ENCODE peak calls at places on chromosome 10, in seven cellular contexts. One of them, this sample, is unnamed.

GRCh38 chr10:8183241-8183704 is 128.8 kb downstream of the GATA3 start:
- DNase-seq in H9: no peak
- DNase-seq in AG10803: no peak
- DNase-seq in activated CD4-positive, alpha-beta T cell treated with anti-CD3 and anti-CD28 coated beads, Interleukin-2, amount 50 U/mL, for 48 hours: no peak
- DNase-seq in activated T-cell treated with anti-CD3 and anti-CD28 coated beads, Interleukin-2, amount 50 U/mL, for 24 hours: no peak
- DNase-seq in fibroblast of pulmonary artery: peak; percentile 86
- DNase-seq in T-helper 9 cell: peak; percentile 28
- DNase-seq in this sample: no peak

GRCh38 chr10:90604636-90605035 is 253.2 kb downstream of the HTR7 start:
- DNase-seq in activated CD4-positive, alpha-beta T cell treated with anti-CD3 and anti-CD28 coated beads, Interleukin-2, amount 50 U/mL, for 48 hours: no peak
- DNase-seq in T-helper 9 cell: no peak
- DNase-seq in fibroblast of pulmonary artery: no peak
- DNase-seq in activated T-cell treated with anti-CD3 and anti-CD28 coated beads, Interleukin-2, amount 50 U/mL, for 24 hours: no peak
- DNase-seq in H9: no peak
- DNase-seq in AG10803: no peak
- DNase-seq in this sample: peak; percentile 46

GRCh38 chr10:127649642-127650041 is 87.3 kb upstream of the FOXI2 start:
- DNase-seq in activated CD4-positive, alpha-beta T cell treated with anti-CD3 and anti-CD28 coated beads, Interleukin-2, amount 50 U/mL, for 48 hours: no peak
- DNase-seq in activated T-cell treated with anti-CD3 and anti-CD28 coated beads, Interleukin-2, amount 50 U/mL, for 24 hours: no peak
- DNase-seq in T-helper 9 cell: no peak
- DNase-seq in H9: peak; percentile 77
- DNase-seq in fibroblast of pulmonary artery: no peak
- DNase-seq in AG10803: no peak
- DNase-seq in this sample: peak; percentile 29

GRCh38 chr10:114772496-114773196 is 48.9 kb upstream of the FHIP2A start:
- DNase-seq in activated T-cell treated with anti-CD3 and anti-CD28 coated beads, Interleukin-2, amount 50 U/mL, for 24 hours: no peak
- DNase-seq in H9: no peak
- DNase-seq in activated CD4-positive, alpha-beta T cell treated with anti-CD3 and anti-CD28 coated beads, Interleukin-2, amount 50 U/mL, for 48 hours: no peak
- DNase-seq in fibroblast of pulmonary artery: no peak
- DNase-seq in AG10803: no peak
- DNase-seq in T-helper 9 cell: no peak
- DNase-seq in this sample: no peak

GRCh38 chr10:118698421-118698820 is 56.3 kb downstream of the CACUL1 start:
- DNase-seq in AG10803: no peak
- DNase-seq in fibroblast of pulmonary artery: peak; percentile 72
- DNase-seq in activated CD4-positive, alpha-beta T cell treated with anti-CD3 and anti-CD28 coated beads, Interleukin-2, amount 50 U/mL, for 48 hours: peak; percentile 73
- DNase-seq in activated T-cell treated with anti-CD3 and anti-CD28 coated beads, Interleukin-2, amount 50 U/mL, for 24 hours: peak; percentile 78
- DNase-seq in H9: no peak
- DNase-seq in T-helper 9 cell: peak; percentile 58
- DNase-seq in this sample: peak; percentile 77

GRCh38 chr10:93746844-93747284 is 10.9 kb upstream of the LGI1 start:
- DNase-seq in H9: peak; percentile 86
- DNase-seq in T-helper 9 cell: no peak
- DNase-seq in AG10803: peak; percentile 95
- DNase-seq in fibroblast of pulmonary artery: peak; percentile 85
- DNase-seq in activated T-cell treated with anti-CD3 and anti-CD28 coated beads, Interleukin-2, amount 50 U/mL, for 24 hours: no peak
- DNase-seq in activated CD4-positive, alpha-beta T cell treated with anti-CD3 and anti-CD28 coated beads, Interleukin-2, amount 50 U/mL, for 48 hours: no peak
- DNase-seq in this sample: peak; percentile 28

GRCh38 chr10:34768261-34768971 is 46.7 kb downstream of the PARD3 start:
- DNase-seq in T-helper 9 cell: no peak
- DNase-seq in activated T-cell treated with anti-CD3 and anti-CD28 coated beads, Interleukin-2, amount 50 U/mL, for 24 hours: no peak
- DNase-seq in fibroblast of pulmonary artery: peak; percentile 63
- DNase-seq in H9: no peak
- DNase-seq in activated CD4-positive, alpha-beta T cell treated with anti-CD3 and anti-CD28 coated beads, Interleukin-2, amount 50 U/mL, for 48 hours: no peak
- DNase-seq in AG10803: peak; percentile 77
- DNase-seq in this sample: no peak

GRCh38 chr10:89342219-89342966 is 14.6 kb downstream of the IFIT3 start:
- DNase-seq in fibroblast of pulmonary artery: peak; percentile 95
- DNase-seq in activated T-cell treated with anti-CD3 and anti-CD28 coated beads, Interleukin-2, amount 50 U/mL, for 24 hours: no peak
- DNase-seq in T-helper 9 cell: no peak
- DNase-seq in H9: no peak
- DNase-seq in AG10803: peak; percentile 78
- DNase-seq in activated CD4-positive, alpha-beta T cell treated with anti-CD3 and anti-CD28 coated beads, Interleukin-2, amount 50 U/mL, for 48 hours: no peak
- DNase-seq in this sample: peak; percentile 36

GRCh38 chr10:124030061-124030460 is 63.3 kb downstream of the CHST15 start:
- DNase-seq in fibroblast of pulmonary artery: no peak
- DNase-seq in H9: no peak
- DNase-seq in activated CD4-positive, alpha-beta T cell treated with anti-CD3 and anti-CD28 coated beads, Interleukin-2, amount 50 U/mL, for 48 hours: no peak
- DNase-seq in activated T-cell treated with anti-CD3 and anti-CD28 coated beads, Interleukin-2, amount 50 U/mL, for 24 hours: no peak
- DNase-seq in AG10803: no peak
- DNase-seq in T-helper 9 cell: no peak
- DNase-seq in this sample: no peak

GRCh38 chr10:70914316-70914864 is 26.0 kb upstream of the PCBD1 start:
- DNase-seq in activated T-cell treated with anti-CD3 and anti-CD28 coated beads, Interleukin-2, amount 50 U/mL, for 24 hours: no peak
- DNase-seq in T-helper 9 cell: no peak
- DNase-seq in activated CD4-positive, alpha-beta T cell treated with anti-CD3 and anti-CD28 coated beads, Interleukin-2, amount 50 U/mL, for 48 hours: no peak
- DNase-seq in H9: no peak
- DNase-seq in fibroblast of pulmonary artery: no peak
- DNase-seq in AG10803: no peak
- DNase-seq in this sample: no peak

GRCh38 chr10:74936577-74937445 is 110.4 kb downstream of the KAT6B start:
- DNase-seq in AG10803: peak; percentile 62
- DNase-seq in H9: no peak
- DNase-seq in T-helper 9 cell: no peak
- DNase-seq in activated CD4-positive, alpha-beta T cell treated with anti-CD3 and anti-CD28 coated beads, Interleukin-2, amount 50 U/mL, for 48 hours: no peak
- DNase-seq in fibroblast of pulmonary artery: peak; percentile 73
- DNase-seq in activated T-cell treated with anti-CD3 and anti-CD28 coated beads, Interleukin-2, amount 50 U/mL, for 24 hours: no peak
- DNase-seq in this sample: no peak

GRCh38 chr10:21495686-21496284 is 29.7 kb downstream of the SKIDA1 start:
- DNase-seq in activated T-cell treated with anti-CD3 and anti-CD28 coated beads, Interleukin-2, amount 50 U/mL, for 24 hours: peak; percentile 95
- DNase-seq in AG10803: peak; percentile 74
- DNase-seq in T-helper 9 cell: peak; percentile 84
- DNase-seq in fibroblast of pulmonary artery: peak; percentile 92
- DNase-seq in activated CD4-positive, alpha-beta T cell treated with anti-CD3 and anti-CD28 coated beads, Interleukin-2, amount 50 U/mL, for 48 hours: peak; percentile 86
- DNase-seq in H9: peak; percentile 92
- DNase-seq in this sample: peak; percentile 85

GRCh38 chr10:3293536-3294431 is 121.2 kb upstream of the PITRM1 start:
- DNase-seq in AG10803: peak; percentile 80
- DNase-seq in activated CD4-positive, alpha-beta T cell treated with anti-CD3 and anti-CD28 coated beads, Interleukin-2, amount 50 U/mL, for 48 hours: no peak
- DNase-seq in activated T-cell treated with anti-CD3 and anti-CD28 coated beads, Interleukin-2, amount 50 U/mL, for 24 hours: no peak
- DNase-seq in fibroblast of pulmonary artery: peak; percentile 8
- DNase-seq in H9: no peak
- DNase-seq in T-helper 9 cell: no peak
- DNase-seq in this sample: no peak

GRCh38 chr10:80473692-80474596 is 19.8 kb downstream of the TSPAN14 start:
- DNase-seq in activated CD4-positive, alpha-beta T cell treated with anti-CD3 and anti-CD28 coated beads, Interleukin-2, amount 50 U/mL, for 48 hours: no peak
- DNase-seq in H9: no peak
- DNase-seq in activated T-cell treated with anti-CD3 and anti-CD28 coated beads, Interleukin-2, amount 50 U/mL, for 24 hours: peak; percentile 38
- DNase-seq in AG10803: no peak
- DNase-seq in T-helper 9 cell: no peak
- DNase-seq in fibroblast of pulmonary artery: no peak
- DNase-seq in this sample: peak; percentile 70

GRCh38 chr10:109393425-109393824 is 529.9 kb downstream of the XPNPEP1 start:
- DNase-seq in fibroblast of pulmonary artery: no peak
- DNase-seq in activated CD4-positive, alpha-beta T cell treated with anti-CD3 and anti-CD28 coated beads, Interleukin-2, amount 50 U/mL, for 48 hours: no peak
- DNase-seq in T-helper 9 cell: no peak
- DNase-seq in activated T-cell treated with anti-CD3 and anti-CD28 coated beads, Interleukin-2, amount 50 U/mL, for 24 hours: no peak
- DNase-seq in AG10803: no peak
- DNase-seq in H9: peak; percentile 57
- DNase-seq in this sample: no peak

GRCh38 chr10:112446055-112446854 is 459 bp downstream of the ZDHHC6 start:
- DNase-seq in fibroblast of pulmonary artery: peak; percentile 15
- DNase-seq in AG10803: peak; percentile 5
- DNase-seq in H9: no peak
- DNase-seq in T-helper 9 cell: no peak
- DNase-seq in activated T-cell treated with anti-CD3 and anti-CD28 coated beads, Interleukin-2, amount 50 U/mL, for 24 hours: no peak
- DNase-seq in activated CD4-positive, alpha-beta T cell treated with anti-CD3 and anti-CD28 coated beads, Interleukin-2, amount 50 U/mL, for 48 hours: peak; percentile 18
- DNase-seq in this sample: peak; percentile 41

GRCh38 chr10:103852856-103853255 is 2.5 kb downstream of the SH3PXD2A start:
- DNase-seq in T-helper 9 cell: no peak
- DNase-seq in H9: no peak
- DNase-seq in fibroblast of pulmonary artery: peak; percentile 59
- DNase-seq in activated T-cell treated with anti-CD3 and anti-CD28 coated beads, Interleukin-2, amount 50 U/mL, for 24 hours: no peak
- DNase-seq in activated CD4-positive, alpha-beta T cell treated with anti-CD3 and anti-CD28 coated beads, Interleukin-2, amount 50 U/mL, for 48 hours: no peak
- DNase-seq in AG10803: peak; percentile 87
- DNase-seq in this sample: no peak

GRCh38 chr10:77763453-77764430 is 126.1 kb upstream of the KCNMA1 start:
- DNase-seq in H9: no peak
- DNase-seq in T-helper 9 cell: no peak
- DNase-seq in AG10803: no peak
- DNase-seq in fibroblast of pulmonary artery: no peak
- DNase-seq in activated T-cell treated with anti-CD3 and anti-CD28 coated beads, Interleukin-2, amount 50 U/mL, for 24 hours: no peak
- DNase-seq in activated CD4-positive, alpha-beta T cell treated with anti-CD3 and anti-CD28 coated beads, Interleukin-2, amount 50 U/mL, for 48 hours: no peak
- DNase-seq in this sample: no peak